ENCODE peak calls at places on chromosomes 5 and 9, in four cellular contexts. A is mesenchymal stem cell, L is H1, V is neuronal stem cell. H is an unnamed sample.
A peak's percentile ranks its signal among the peaks of the same experiment; 100 is the strongest.

GRCh38 chr9:72442212-72442607 is 77.2 kb upstream of the ZFAND5 start:
- DNase-seq in A (peak; percentile 84), L (no peak), V (no peak), H (peak; percentile 84)

GRCh38 chr9:98345011-98345410 is 89.6 kb upstream of the TBC1D2 start:
- DNase-seq in A (no peak), L (no peak), V (no peak), H (no peak)

GRCh38 chr5:120449501-120449900 is 14.6 kb upstream of the PRR16 start:
- DNase-seq in A (peak; percentile 76), L (no peak), V (no peak), H (no peak)

GRCh38 chr5:131821221-131821620 is 24.4 kb upstream of the FNIP1 start:
- DNase-seq in A (peak; percentile 36), L (no peak), V (no peak), H (peak; percentile 36)

GRCh38 chr5:133336121-133336968 is 276.0 kb downstream of the FSTL4 start:
- DNase-seq in A (no peak), L (no peak), V (no peak), H (no peak)

GRCh38 chr5:170429014-170429413 is 39.8 kb upstream of the KCNMB1 start:
- DNase-seq in A (peak; percentile 22), L (no peak), V (no peak), H (peak; percentile 14)

GRCh38 chr5:10655041-10655685 is 91.3 kb downstream of the ANKRD33B start:
- DNase-seq in A (no peak), L (no peak), V (no peak), H (no peak)

GRCh38 chr5:142716963-142717362 is 31.1 kb upstream of the FGF1 start:
- DNase-seq in A (peak; percentile 76), L (no peak), V (no peak), H (peak; percentile 67)

GRCh38 chr5:53358794-53359193 is 121.6 kb upstream of the FST start:
- DNase-seq in A (no peak), L (no peak), V (no peak), H (no peak)

GRCh38 chr5:35851282-35851681 is 5.4 kb upstream of the IL7R start:
- DNase-seq in A (peak; percentile 31), L (no peak), V (no peak), H (no peak)

GRCh38 chr9:76716270-76716669 is 48.0 kb upstream of the PCA3 start:
- DNase-seq in A (no peak), L (no peak), V (no peak), H (no peak)

GRCh38 chr5:154478752-154479159 is 729 bp upstream of the HAND1 start:
- DNase-seq in A (peak; percentile 22), L (no peak), V (no peak), H (no peak)

GRCh38 chr5:66443462-66444130 is 152.6 kb upstream of the MAST4 start:
- DNase-seq in A (peak; percentile 2), L (no peak), V (no peak), H (no peak)

GRCh38 chr9:32524558-32525461 is 1.2 kb downstream of the RIGI start:
- DNase-seq in A (peak; percentile 41), L (no peak), V (no peak), H (peak; percentile 82)

GRCh38 chr5:37519304-37519703 is 140.2 kb downstream of the WDR70 start:
- DNase-seq in A (no peak), L (no peak), V (no peak), H (no peak)

GRCh38 chr9:97564291-97565175 is 63.1 kb downstream of the TMOD1 start:
- DNase-seq in A (peak; percentile 65), L (no peak), V (no peak), H (peak; percentile 41)

GRCh38 chr9:120161801-120162200 is 418.2 kb downstream of the CDK5RAP2 start:
- DNase-seq in A (no peak), L (no peak), V (no peak), H (no peak)

GRCh38 chr9:127887792-127888191 is 10.3 kb upstream of the AK1 start:
- DNase-seq in A (no peak), L (no peak), V (no peak), H (no peak)

GRCh38 chr5:26610581-26610980 is 427.8 kb downstream of the CDH9 start:
- DNase-seq in A (no peak), L (no peak), V (no peak), H (no peak)

GRCh38 chr5:42499016-42499415 is 75.8 kb downstream of the GHR start:
- DNase-seq in A (no peak), L (no peak), V (no peak), H (no peak)

GRCh38 chr5:14206028-14206725 is 63.0 kb downstream of the TRIO start:
- DNase-seq in A (peak; percentile 75), L (no peak), V (no peak), H (no peak)

GRCh38 chr5:122408592-122409219 is 96.7 kb downstream of the SNCAIP start:
- DNase-seq in A (no peak), L (no peak), V (no peak), H (no peak)

GRCh38 chr5:8576178-8576577 is 707.2 kb downstream of the MTRR start:
- DNase-seq in A (no peak), L (no peak), V (no peak), H (no peak)

GRCh38 chr5:126868961-126869451 is 92.1 kb downstream of the LMNB1 start:
- DNase-seq in A (no peak), L (no peak), V (peak; percentile 24), H (peak; percentile 35)

GRCh38 chr5:113989278-113989912 is 372.5 kb upstream of the KCNN2 start:
- DNase-seq in A (no peak), L (no peak), V (no peak), H (peak; percentile 14)

GRCh38 chr9:18947772-18948391 is 85.1 kb downstream of the SAXO1 start:
- DNase-seq in A (peak; percentile 1), L (no peak), V (no peak), H (no peak)

GRCh38 chr5:27682600-27682999 is 644.2 kb upstream of the CDH9 start:
- DNase-seq in A (no peak), L (no peak), V (no peak), H (no peak)

GRCh38 chr9:132546148-132547051 is 36.0 kb upstream of the BARHL1 start:
- DNase-seq in A (peak; percentile 49), L (peak; percentile 34), V (peak; percentile 43), H (no peak)

GRCh38 chr9:18610956-18611355 is 137.0 kb downstream of the ADAMTSL1 start:
- DNase-seq in A (no peak), L (no peak), V (no peak), H (no peak)

GRCh38 chr5:123814796-123815479 is 303.0 kb downstream of the CSNK1G3 start:
- DNase-seq in A (peak; percentile 29), L (no peak), V (no peak), H (no peak)

GRCh38 chr5:167939686-167940085 is 351.8 kb upstream of the WWC1 start:
- DNase-seq in A (no peak), L (no peak), V (no peak), H (no peak)

GRCh38 chr9:121299125-121299466 is 31.1 kb downstream of the GSN start:
- DNase-seq in A (no peak), L (no peak), V (no peak), H (no peak)

GRCh38 chr9:5549671-5550650 is 39.6 kb downstream of the PDCD1LG2 start:
- DNase-seq in A (no peak), L (no peak), V (no peak), H (peak; percentile 55)

GRCh38 chr5:172093965-172094364 is 87.5 kb upstream of the FBXW11 start:
- DNase-seq in A (no peak), L (no peak), V (no peak), H (peak; percentile 78)

GRCh38 chr9:3480353-3480655 is 45.5 kb downstream of the RFX3 start:
- DNase-seq in A (no peak), L (no peak), V (no peak), H (no peak)

GRCh38 chr5:39503148-39503547 is 78.4 kb upstream of the DAB2 start:
- DNase-seq in A (peak; percentile 71), L (no peak), V (no peak), H (no peak)

GRCh38 chr5:39505751-39506150 is 81.0 kb upstream of the DAB2 start:
- DNase-seq in A (no peak), L (no peak), V (no peak), H (no peak)

GRCh38 chr5:39501403-39501802 is 76.6 kb upstream of the DAB2 start:
- DNase-seq in A (peak; percentile 79), L (no peak), V (no peak), H (peak; percentile 41)

GRCh38 chr5:39500656-39501295 is 76.0 kb upstream of the DAB2 start:
- DNase-seq in A (no peak), L (no peak), V (no peak), H (no peak)

DNA sequence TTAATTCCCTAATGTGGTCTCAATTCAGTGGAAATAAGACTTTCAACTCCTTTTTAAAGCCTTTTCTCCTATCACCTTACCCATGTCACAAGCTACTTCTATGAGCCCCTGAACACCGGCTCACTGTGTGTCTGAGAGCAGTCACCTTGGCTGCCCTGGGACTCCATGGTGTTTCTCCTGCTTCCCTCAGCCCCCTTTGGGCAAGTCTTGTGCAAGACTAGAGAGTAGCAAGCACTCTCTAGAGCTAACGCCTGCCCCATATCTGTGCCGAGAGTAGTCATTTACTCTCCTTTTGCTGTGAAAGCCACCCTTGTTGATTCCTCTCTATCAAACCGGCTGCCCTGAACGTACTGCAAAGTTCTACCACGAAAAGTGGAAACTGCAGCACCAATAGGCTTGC is 77.9 kb upstream of the DAB2 start:
- DNase-seq in A (no peak), L (no peak), V (no peak), H (no peak)
- H2AK5ac ChIP-seq in A (peak overlapping the region; percentile 21), L (no peak overlapping the region), V (no peak overlapping the region), H (no peak overlapping the region)

GRCh38 chr9:88320748-88321415 is 67.4 kb upstream of the SPIN1 start:
- DNase-seq in A (no peak), L (no peak), V (no peak), H (no peak)

GRCh38 chr9:88322906-88323566 is 65.2 kb upstream of the SPIN1 start:
- DNase-seq in A (peak; percentile 72), L (no peak), V (no peak), H (no peak)

GRCh38 chr9:88319936-88320747 is 68.1 kb upstream of the SPIN1 start:
- DNase-seq in A (peak; percentile 44), L (no peak), V (no peak), H (no peak)

GRCh38 chr9:88326936-88327335 is 61.3 kb upstream of the SPIN1 start:
- DNase-seq in A (no peak), L (no peak), V (no peak), H (no peak)

GRCh38 chr9:88326024-88326423 is 62.2 kb upstream of the SPIN1 start:
- DNase-seq in A (no peak), L (no peak), V (no peak), H (no peak)
- H3K9ac ChIP-seq in A (no peak overlapping the region), L (no peak overlapping the region), V (no peak overlapping the region), H (peak overlapping the region; percentile 1)

DNA sequence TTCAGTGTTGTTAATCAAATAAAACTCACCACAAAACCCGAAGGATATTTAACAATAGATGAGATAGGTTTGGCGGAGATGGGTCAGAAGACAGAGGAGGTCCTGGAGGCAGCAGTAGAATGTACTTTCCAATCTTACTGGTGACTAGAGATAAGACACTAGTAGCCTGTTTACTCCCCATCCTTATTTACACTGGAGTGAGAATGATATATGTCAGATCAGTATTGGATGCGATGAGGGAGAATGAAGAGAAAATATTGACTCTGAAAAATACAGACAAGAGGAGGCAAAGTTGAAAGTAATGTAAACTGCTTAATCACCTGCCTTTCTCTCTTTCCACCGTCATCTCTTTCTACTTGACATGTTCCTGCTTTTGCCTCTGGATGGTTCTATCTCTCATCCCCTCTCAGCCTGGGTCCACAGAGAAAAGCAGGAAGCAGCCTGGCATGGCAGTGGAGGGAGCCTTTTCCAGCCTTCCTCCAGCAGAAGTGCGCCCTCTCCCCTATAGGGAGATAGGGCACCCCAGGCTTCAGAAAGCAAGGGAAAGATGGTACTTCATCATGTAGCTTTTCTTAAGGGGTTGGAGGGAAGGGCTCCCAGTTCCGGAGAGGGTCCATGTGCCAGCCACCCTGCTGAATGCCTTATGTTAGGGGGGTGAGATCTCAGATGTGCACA is 11.1 kb downstream of the PALM2AKAP2 start:
- DNase-seq in A (no peak), L (no peak), V (no peak), H (no peak)
- H2AK5ac ChIP-seq in A (peak overlapping the region; percentile 94), L (no peak overlapping the region), V (no peak overlapping the region), H (no peak overlapping the region)

GRCh38 chr9:85521331-85522197 is 220.2 kb downstream of the AGTPBP1 start:
- DNase-seq in A (no peak), L (no peak), V (no peak), H (no peak)
- H3K9ac ChIP-seq in A (no peak overlapping the region), L (no peak overlapping the region), V (no peak overlapping the region), H (no peak overlapping the region)

H was measured in trophoblast cell.